ENCODE peak calls at places on chromosomes 7 and 10, in four cellular contexts. R is HCT116, K is prostate gland, M is cardiac muscle cell. Q is an unnamed sample.
A peak's percentile ranks its signal among the peaks of the same experiment; 100 is the strongest.

GRCh38 chr10:125411724-125412123 is 251.4 kb upstream of the CTBP2 start:
- DNase-seq in K (no peak), M (no peak), R (peak; percentile 16), Q (no peak)

GRCh38 chr10:87507879-87508278 is 3.2 kb downstream of the MINPP1 start:
- DNase-seq in K (no peak), M (no peak), R (no peak), Q (no peak)

GRCh38 chr7:16271990-16272665 is 149.2 kb downstream of the CRPPA start:
- DNase-seq in R (peak; percentile 32), K (no peak), M (no peak), Q (peak; percentile 46)

GRCh38 chr7:155796381-155797261 is 15.6 kb downstream of the SHH start:
- DNase-seq in R (no peak), M (peak; percentile 65), K (peak; percentile 60), Q (peak; percentile 86)

GRCh38 chr10:74824184-74825032 is 2.0 kb upstream of the KAT6B start:
- DNase-seq in K (peak; percentile 13), M (peak; percentile 25), R (no peak), Q (no peak)

GRCh38 chr7:85815511-85815910 is 628.7 kb upstream of the SEMA3D start:
- DNase-seq in M (no peak), K (no peak), R (no peak), Q (no peak)

GRCh38 chr10:87657370-87657769 is 2.3 kb upstream of the PAPSS2 start:
- DNase-seq in K (no peak), R (no peak), M (no peak), Q (no peak)

GRCh38 chr7:92750440-92750839 is 85.9 kb downstream of the CDK6 start:
- DNase-seq in M (no peak), R (no peak), K (no peak), Q (no peak)

GRCh38 chr7:50552921-50553320 is 12.3 kb downstream of the DDC start:
- DNase-seq in K (no peak), R (no peak), M (peak; percentile 78), Q (peak; percentile 59)

GRCh38 chr7:28688651-28689050 is 269.5 kb downstream of the TRIL start:
- DNase-seq in M (no peak), R (no peak), K (no peak), Q (no peak)

GRCh38 chr7:80859272-80859970 is 59.4 kb downstream of the SEMA3C start:
- DNase-seq in R (no peak), K (peak; percentile 41), M (peak; percentile 67), Q (no peak)

GRCh38 chr7:30147223-30147622 is 12.4 kb downstream of the MTURN start:
- DNase-seq in R (no peak), K (no peak), M (no peak), Q (no peak)

GRCh38 chr10:72019085-72019876 is 55.1 kb downstream of the CHST3 start:
- DNase-seq in K (no peak), R (no peak), M (no peak), Q (peak; percentile 52)

GRCh38 chr10:89249066-89249465 is 2.5 kb downstream of the LIPA start:
- DNase-seq in R (no peak), K (no peak), M (no peak), Q (no peak)

GRCh38 chr7:4849390-4849789 is 12.4 kb downstream of the PAPOLB start:
- DNase-seq in R (peak; percentile 12), M (peak; percentile 60), K (peak; percentile 28), Q (peak; percentile 61)

GRCh38 chr7:122702872-122703510 is at the start of gene RNF148:
- DNase-seq in K (no peak), M (no peak), R (no peak), Q (no peak)

GRCh38 chr10:33129987-33130386 is 172.0 kb upstream of the ITGB1 start:
- DNase-seq in R (no peak), M (no peak), K (no peak), Q (no peak)

GRCh38 chr7:23598321-23598720 is 1.1 kb downstream of the CCDC126 start:
- DNase-seq in R (peak; percentile 34), K (no peak), M (no peak), Q (no peak)

GRCh38 chr7:47571355-47572100 is 10.4 kb downstream of the TNS3 start:
- DNase-seq in K (no peak), M (peak; percentile 65), R (no peak), Q (no peak)

GRCh38 chr10:8614054-8614565 is 559.6 kb downstream of the GATA3 start:
- DNase-seq in R (no peak), M (no peak), K (no peak), Q (no peak)

GRCh38 chr7:74481458-74482324 is 28.0 kb downstream of the GTF2IRD1 start:
- DNase-seq in K (no peak), M (no peak), R (no peak), Q (no peak)

GRCh38 chr7:121328508-121329459 is at the start of gene WNT16:
- DNase-seq in K (no peak), M (peak; percentile 7), R (peak; percentile 74), Q (no peak)

GRCh38 chr10:22605168-22605567 is 109.2 kb downstream of the PIP4K2A start:
- DNase-seq in R (no peak), K (no peak), M (no peak), Q (no peak)

GRCh38 chr10:36021096-36021495 is 379.0 kb upstream of the FZD8 start:
- DNase-seq in K (no peak), M (no peak), R (no peak), Q (no peak)

GRCh38 chr10:84845628-84846261 is 517.4 kb downstream of the CCSER2 start:
- DNase-seq in R (peak; percentile 23), K (no peak), M (peak; percentile 61), Q (peak; percentile 44)

GRCh38 chr7:80186721-80187120 is 52.1 kb downstream of the GNAI1 start:
- DNase-seq in K (no peak), R (no peak), M (no peak), Q (no peak)

GRCh38 chr7:27901028-27901760 is 161.2 kb downstream of the TAX1BP1 start:
- DNase-seq in M (peak; percentile 6), R (no peak), K (no peak), Q (no peak)

GRCh38 chr7:132292803-132293202 is 283.5 kb downstream of the PLXNA4 start:
- DNase-seq in M (no peak), K (no peak), R (no peak), Q (no peak)

GRCh38 chr10:102540023-102540422 is 36.3 kb downstream of the SUFU start:
- DNase-seq in R (peak; percentile 31), M (no peak), K (no peak), Q (no peak)

GRCh38 chr7:134044682-134045081 is 82.5 kb upstream of the LRGUK start:
- DNase-seq in K (no peak), M (no peak), R (no peak), Q (no peak)

GRCh38 chr7:134045716-134046115 is 81.4 kb upstream of the LRGUK start:
- DNase-seq in K (no peak), M (no peak), R (no peak), Q (no peak)

GRCh38 chr7:134048166-134048565 is 79.0 kb upstream of the LRGUK start:
- DNase-seq in M (no peak), R (no peak), K (no peak), Q (no peak)

GRCh38 chr7:134046594-134047128 is 80.5 kb upstream of the LRGUK start:
- DNase-seq in R (no peak), K (no peak), M (no peak), Q (no peak)

DNA sequence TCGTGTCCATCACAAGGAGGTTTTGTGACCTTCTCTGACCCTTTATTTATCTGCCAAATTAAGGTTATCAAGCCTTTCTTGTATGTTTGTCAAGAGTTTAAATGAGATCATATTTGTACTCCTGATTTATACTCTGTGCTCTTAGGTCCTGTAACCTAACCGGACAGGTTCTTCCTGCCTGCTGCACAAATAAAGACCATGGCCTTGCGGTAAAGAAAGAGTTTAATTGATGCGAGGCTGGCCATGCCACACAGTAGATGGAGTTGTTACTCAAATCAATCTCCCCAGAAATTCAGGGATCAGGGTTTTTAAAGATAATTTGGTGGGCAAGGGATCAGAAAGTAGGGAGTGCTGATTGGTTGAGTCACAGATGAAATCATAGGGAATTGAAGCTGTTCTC is 79.5 kb upstream of the LRGUK start:
- DNase-seq in R (no peak), K (no peak), M (no peak), Q (no peak)
- H3K4me1 ChIP-seq in R (no peaks in the 10 kb centered on the region), K (no peaks in the 10 kb centered on the region), M (no peaks in the 10 kb centered on the region), Q (peaks cover 5% of the 10 kb centered on the region)

GRCh38 chr7:2307690-2308107 is 6.5 kb downstream of the SNX8 start:
- DNase-seq in K (no peak), R (no peak), M (no peak), Q (no peak)
- H3K4me3 ChIP-seq in K (no peak overlapping the region), R (no peak overlapping the region), M (no peak overlapping the region), Q (no peak overlapping the region)

GRCh38 chr10:14975672-14976273 is 16.6 kb downstream of the MEIG1 start:
- DNase-seq in M (no peak), R (peak; percentile 18), K (no peak), Q (no peak)
- TF ChIP-seq CTCF in M (peak; percentile 11), R (peak; percentile 34), K (no peak), Q (no peak)

GRCh38 chr7:129862672-129863071 is 90.1 kb downstream of the UBE2H start:
- DNase-seq in R (no peak), K (no peak), M (peak; percentile 26), Q (no peak)

GRCh38 chr7:129864042-129864441 is 88.7 kb downstream of the UBE2H start:
- DNase-seq in M (no peak), K (peak; percentile 78), R (no peak), Q (no peak)

GRCh38 chr7:129865932-129866214 is 86.9 kb downstream of the UBE2H start:
- DNase-seq in M (no peak), K (no peak), R (no peak), Q (no peak)

GRCh38 chr7:129866251-129866650 is 86.5 kb downstream of the UBE2H start:
- DNase-seq in M (no peak), K (no peak), R (no peak), Q (no peak)

DNA sequence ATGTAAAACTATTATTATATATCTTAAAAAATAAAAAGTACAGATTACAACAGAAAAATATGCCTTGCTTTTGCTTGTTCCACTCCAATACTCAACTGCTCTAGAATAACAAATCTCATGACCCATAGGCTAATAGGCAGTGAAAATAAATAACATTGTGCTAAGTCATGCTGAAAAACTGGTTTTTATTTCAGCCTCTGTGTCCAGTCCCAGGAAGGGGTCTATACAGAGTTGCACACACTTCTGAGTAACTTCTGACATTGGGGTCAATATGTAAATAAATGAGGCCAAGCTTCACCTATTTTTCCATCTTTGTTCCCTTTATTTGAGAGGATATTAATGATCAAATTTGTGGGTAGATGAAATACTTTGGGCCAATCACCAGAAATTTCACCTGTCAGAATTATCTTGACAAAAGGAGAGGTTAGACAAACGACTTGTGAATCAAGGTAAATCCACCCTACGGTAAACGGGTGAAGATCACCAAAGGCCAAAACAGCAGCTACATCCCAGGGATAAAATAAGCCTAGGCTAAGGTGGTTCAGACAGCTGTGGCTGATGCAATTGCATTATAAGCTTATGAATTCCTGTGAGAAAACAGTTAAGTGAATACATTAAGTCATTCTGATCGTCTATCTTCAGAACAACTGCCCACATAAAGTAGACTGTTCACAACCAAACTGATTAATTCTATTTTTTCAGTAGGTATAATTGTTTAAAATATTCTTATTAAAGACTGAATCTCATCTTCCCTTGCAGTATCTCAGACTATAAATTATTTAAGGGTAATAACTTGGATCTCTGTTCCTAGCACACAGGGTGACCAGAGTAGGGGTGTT is 87.4 kb downstream of the UBE2H start:
- DNase-seq in K (no peak), R (no peak), M (no peak), Q (no peak)
- H3K4me1 ChIP-seq in K (peaks cover 2% of the 10 kb centered on the region), R (peaks cover 66% of the 10 kb centered on the region), M (peaks cover 36% of the 10 kb centered on the region), Q (no peaks in the 10 kb centered on the region)

DNA sequence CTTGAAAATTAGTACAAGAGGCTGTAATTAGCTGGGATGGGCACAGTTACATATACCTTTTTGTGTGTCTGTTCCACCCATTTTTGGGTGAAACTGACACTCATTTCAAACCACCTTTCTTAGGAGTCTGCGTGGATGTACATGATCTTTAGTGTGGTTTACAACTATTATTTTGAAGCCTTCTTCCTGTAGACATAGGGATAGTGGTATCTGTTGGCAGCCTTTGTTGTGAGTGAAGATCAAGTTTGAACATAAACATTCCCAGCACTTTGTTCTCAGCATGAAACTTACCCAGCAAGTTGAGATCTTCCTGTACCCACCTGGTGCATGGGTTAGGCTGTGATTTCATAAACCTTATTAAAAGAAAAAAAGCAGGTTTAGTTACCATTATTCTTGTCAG is 2.0 kb downstream of the BAG3 start:
- DNase-seq in K (peak; percentile 44), M (no peak), R (no peak), Q (no peak)
- H3K4me3 ChIP-seq in K (peak overlapping the region; percentile 97), M (peak overlapping the region; percentile 92), R (peak overlapping the region; percentile 90), Q (peak overlapping the region; percentile 78)